ENCODE peak calls at places on chromosome X, in four cellular contexts. H, S, L and E are unnamed samples.
A peak's percentile ranks its signal among the peaks of the same experiment; 100 is the strongest.

GRCh38 chrX:150767475-150768131 is 74.4 kb downstream of the MTMR1 start:
- DNase-seq in S (peak; percentile 50), H (no peak), L (no peak), E (no peak)

GRCh38 chrX:52277666-52278065 is 91.2 kb upstream of the XAGE2 start:
- DNase-seq in H (no peak), S (no peak), L (no peak), E (no peak)

GRCh38 chrX:16578218-16578617 is 71.7 kb upstream of the S100G start:
- DNase-seq in S (no peak), L (no peak), H (no peak), E (no peak)

GRCh38 chrX:155056877-155057792 is 13.8 kb downstream of the CMC4 start:
- DNase-seq in S (peak; percentile 56), H (peak; percentile 24), L (peak; percentile 43), E (peak; percentile 79)

GRCh38 chrX:54044877-54045328 is 630 bp upstream of the PHF8 start:
- DNase-seq in H (peak; percentile 4), S (no peak), L (peak; percentile 84), E (no peak)

GRCh38 chrX:154350429-154351182 is 23.8 kb downstream of the FLNA start:
- DNase-seq in L (no peak), H (no peak), S (no peak), E (no peak)

GRCh38 chrX:15579778-15580747 is 20.7 kb downstream of the ACE2 start:
- DNase-seq in S (peak; percentile 74), H (no peak), L (no peak), E (no peak)

GRCh38 chrX:119501511-119502148 is 33.4 kb downstream of the SLC25A5 start:
- DNase-seq in L (no peak), H (no peak), S (no peak), E (no peak)

GRCh38 chrX:26922278-26922677 is 540.9 kb downstream of the PPP4R3C start:
- DNase-seq in S (no peak), L (no peak), H (no peak), E (no peak)

GRCh38 chrX:11600578-11600977 is 65.1 kb downstream of the ARHGAP6 start:
- DNase-seq in L (no peak), S (no peak), H (no peak), E (no peak)

GRCh38 chrX:130952266-130953043 is 49.4 kb upstream of the ENOX2 start:
- DNase-seq in H (no peak), L (no peak), S (peak; percentile 64), E (no peak)

GRCh38 chrX:134600714-134601113 is 57.6 kb downstream of the PLAC1 start:
- DNase-seq in S (no peak), L (no peak), H (no peak), E (no peak)

GRCh38 chrX:123155327-123155726 is 28.8 kb upstream of the GRIA3 start:
- DNase-seq in H (no peak), L (no peak), S (no peak), E (no peak)

GRCh38 chrX:2692221-2693122 is 1.4 kb downstream of the CD99 start:
- DNase-seq in S (peak; percentile 51), L (no peak), H (no peak), E (no peak)

GRCh38 chrX:110218591-110218990 is 99.3 kb downstream of the AMMECR1 start:
- DNase-seq in H (no peak), S (no peak), L (no peak), E (no peak)

GRCh38 chrX:138001219-138001618 is 435.3 kb downstream of the ZIC3 start:
- DNase-seq in L (no peak), S (no peak), H (no peak), E (no peak)

GRCh38 chrX:50202539-50202938 is 1.7 kb upstream of the AKAP4 start:
- DNase-seq in L (no peak), S (no peak), H (no peak), E (no peak)

GRCh38 chrX:10615931-10616780 is 4.2 kb downstream of the MID1 start:
- DNase-seq in S (peak; percentile 44), H (no peak), L (no peak), E (peak; percentile 58)

GRCh38 chrX:17632942-17633341 is 104.4 kb upstream of the SCML1 start:
- DNase-seq in H (no peak), S (no peak), L (no peak), E (no peak)

GRCh38 chrX:44744828-44745227 is 99.0 kb upstream of the DUSP21 start:
- DNase-seq in L (no peak), S (no peak), H (no peak), E (no peak)

GRCh38 chrX:136214551-136214950 is 36.6 kb downstream of the MAP7D3 start:
- DNase-seq in L (peak; percentile 15), S (no peak), H (no peak), E (no peak)

GRCh38 chrX:24979081-24979480 is 36.7 kb downstream of the ARX start:
- DNase-seq in H (no peak), S (no peak), L (no peak), E (no peak)

GRCh38 chrX:17882680-17883079 is 21.6 kb upstream of the RAI2 start:
- DNase-seq in S (no peak), H (no peak), L (no peak), E (no peak)

GRCh38 chrX:2500681-2501151 is at the start of the genes DHRSX and ZBED1:
- DNase-seq in L (no peak), H (no peak), S (peak; percentile 83), E (peak; percentile 59)

GRCh38 chrX:151984328-151984727 is 9.9 kb upstream of the GABRE start:
- DNase-seq in H (no peak), S (no peak), L (peak; percentile 50), E (no peak)

GRCh38 chrX:67582436-67582835 is 38.6 kb downstream of the AR start:
- DNase-seq in H (no peak), L (no peak), S (no peak), E (no peak)

GRCh38 chrX:119155416-119156035 is 27.9 kb upstream of the KIAA1210 start:
- DNase-seq in S (no peak), H (no peak), L (no peak), E (no peak)

GRCh38 chrX:10617964-10618342 is 2.4 kb downstream of the MID1 start:
- DNase-seq in S (no peak), H (no peak), L (no peak), E (peak; percentile 33)

DNA sequence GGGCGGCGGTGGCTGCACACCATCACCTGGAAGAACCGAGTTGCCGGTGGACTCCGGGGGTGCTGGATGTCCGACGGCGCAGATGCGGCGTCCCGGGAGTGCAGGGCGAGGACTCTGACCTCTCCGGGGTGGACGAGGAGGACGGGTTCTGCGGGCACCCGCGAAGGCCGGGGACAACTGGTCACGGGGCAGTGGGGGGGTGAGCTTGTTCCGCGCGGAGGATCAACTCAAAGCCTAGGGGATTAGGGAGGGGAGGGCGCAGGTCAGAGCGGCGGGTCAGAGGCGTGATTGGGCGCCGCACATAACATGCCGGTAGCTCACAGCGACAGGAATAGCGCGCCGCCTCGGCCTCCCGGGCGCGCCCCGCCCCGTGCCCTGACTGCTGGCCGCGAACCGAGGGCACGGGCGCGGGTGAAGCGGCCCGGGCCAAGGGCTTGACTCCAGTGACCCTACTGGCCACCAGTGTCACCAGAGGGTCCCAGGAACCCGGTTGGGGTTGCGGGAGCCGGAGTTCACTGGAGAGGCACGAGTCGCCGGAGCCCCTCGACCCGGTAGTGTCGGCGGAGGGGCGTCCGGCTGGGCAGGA is at the start of gene KLHL34:
- DNase-seq in L (no peak), H (no peak), S (no peak), E (no peak)
- TF ChIP-seq TARDBP in L (no peak), H (no peak), S (no peak), E (no peak)

DNA sequence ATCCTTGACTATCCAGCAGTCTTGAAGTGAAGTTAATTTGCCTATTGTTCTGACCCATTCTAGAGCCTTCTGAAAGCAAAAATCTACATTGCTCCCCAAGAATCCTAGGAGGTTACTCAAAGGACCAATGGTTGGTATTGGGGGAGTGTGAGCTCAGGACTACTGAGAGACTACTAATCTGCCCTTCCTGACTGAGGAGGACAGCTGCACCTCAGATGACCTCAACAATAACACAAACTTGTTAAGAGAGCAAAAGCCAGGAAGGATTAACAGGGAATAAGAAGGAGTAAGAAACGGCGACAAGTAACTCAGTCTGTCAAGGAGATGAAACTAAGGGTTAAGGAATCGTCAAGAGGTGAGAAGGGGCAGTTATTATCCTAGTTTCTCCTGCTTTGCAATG is 43.4 kb downstream of the IDS start:
- DNase-seq in H (no peak), S (no peak), L (no peak), E (no peak)
- TF ChIP-seq TARDBP in H (no peak), S (no peak), L (no peak), E (no peak)

DNA sequence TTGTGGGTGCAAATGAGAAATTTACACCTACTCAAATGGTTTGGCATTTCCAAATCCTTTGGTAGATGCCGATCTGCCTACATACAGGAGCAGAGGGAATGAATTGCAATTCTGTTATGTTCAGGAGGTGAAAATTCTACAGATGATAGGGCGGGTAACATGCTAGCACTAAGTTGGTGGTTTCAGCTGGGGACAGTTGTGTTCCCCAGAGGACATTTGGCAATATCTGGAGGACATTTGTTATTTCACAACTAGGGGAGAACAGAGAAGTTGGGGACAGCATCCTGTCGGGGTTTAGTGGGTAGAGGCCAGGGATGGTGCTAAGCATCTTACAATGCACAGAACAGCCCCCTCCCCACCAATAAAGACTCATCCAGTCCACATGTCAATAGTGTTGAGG is 96.4 kb upstream of the PUDP start:
- DNase-seq in S (no peak), L (no peak), H (no peak), E (no peak)
- TF ChIP-seq TARDBP in S (no peak), L (no peak), H (no peak), E (no peak)

GRCh38 chrX:38376747-38377146 is 24.3 kb downstream of the OTC start:
- DNase-seq in H (no peak), S (no peak), L (no peak), E (no peak)
- TF ChIP-seq TARDBP in H (no peak), S (no peak), L (no peak), E (no peak)